ENCODE peak calls at places on chromosomes 6 and 20, in eight cellular contexts. W is upper lobe of right lung, G is SJSA1, I is endodermal cell, Y is mucosa of descending colon, T is MM.1S, P is ascending aorta, X is right atrium auricular region. Z is an unnamed sample.

GRCh38 chr20:51526105-51526470 is 16.4 kb downstream of the NFATC2 start:
- DNase-seq in I (no peak), X (no peak), P (no peak), T (no peak), W (no peak), G (no peak), Y (no peak), Z (no peak)

GRCh38 chr6:160137989-160138835 is 16.6 kb downstream of the SLC22A1 start:
- DNase-seq in P (no peak), I (peak; percentile 86), X (peak; percentile 71), W (peak; percentile 64), Y (peak; percentile 76), T (peak; percentile 43), G (no peak), Z (peak; percentile 75)

GRCh38 chr6:137722749-137723272 is 144.2 kb upstream of the TNFAIP3 start:
- DNase-seq in Y (no peak), G (no peak), X (no peak), T (peak; percentile 46), W (no peak), P (no peak), I (no peak), Z (no peak)

GRCh38 chr20:4341804-4342560 is 326.6 kb upstream of the RNF24 start:
- DNase-seq in I (no peak), G (peak; percentile 58), T (no peak), Y (no peak), P (no peak), X (no peak), W (no peak), Z (no peak)

GRCh38 chr6:56399250-56399671 is 151.9 kb upstream of the COL21A1 start:
- DNase-seq in Y (no peak), I (peak; percentile 56), G (no peak), W (no peak), X (no peak), T (no peak), P (no peak), Z (no peak)

GRCh38 chr20:11582073-11582472 is 335.6 kb upstream of the BTBD3 start:
- DNase-seq in G (no peak), I (no peak), Y (no peak), X (no peak), W (no peak), P (no peak), T (no peak), Z (no peak)

GRCh38 chr20:42484335-42484734 is 705.4 kb downstream of the PTPRT start:
- DNase-seq in T (no peak), G (no peak), I (no peak), X (peak; percentile 85), W (no peak), Y (no peak), P (no peak), Z (no peak)

GRCh38 chr6:22145823-22146379 is 150.9 kb downstream of the PRL start:
- DNase-seq in T (no peak), G (peak; percentile 61), X (no peak), W (no peak), P (no peak), Y (no peak), I (peak; percentile 73), Z (peak; percentile 98)

GRCh38 chr6:37575221-37575620 is 75.5 kb upstream of the CCDC167 start:
- DNase-seq in P (no peak), W (no peak), I (no peak), G (no peak), T (no peak), X (no peak), Y (no peak), Z (no peak)

GRCh38 chr20:50635676-50636600 is 55.4 kb downstream of the RIPOR3 start:
- DNase-seq in W (peak; percentile 83), T (peak; percentile 48), I (peak; percentile 98), G (peak; percentile 89), Y (peak; percentile 81), P (no peak), X (peak; percentile 66), Z (peak; percentile 46)

GRCh38 chr20:50892394-50892793 is 38.8 kb downstream of the ADNP start:
- DNase-seq in P (no peak), W (no peak), G (no peak), I (no peak), T (no peak), X (no peak), Y (no peak), Z (no peak)

GRCh38 chr6:75379536-75379935 is 94.9 kb upstream of the TMEM30A start:
- DNase-seq in W (no peak), I (no peak), P (no peak), Y (no peak), X (no peak), T (no peak), G (no peak), Z (no peak)

GRCh38 chr6:170147832-170148708 is 142.8 kb downstream of the DLL1 start:
- DNase-seq in T (no peak), I (peak; percentile 82), W (no peak), P (no peak), G (no peak), Y (no peak), X (no peak), Z (peak; percentile 31)

DNA sequence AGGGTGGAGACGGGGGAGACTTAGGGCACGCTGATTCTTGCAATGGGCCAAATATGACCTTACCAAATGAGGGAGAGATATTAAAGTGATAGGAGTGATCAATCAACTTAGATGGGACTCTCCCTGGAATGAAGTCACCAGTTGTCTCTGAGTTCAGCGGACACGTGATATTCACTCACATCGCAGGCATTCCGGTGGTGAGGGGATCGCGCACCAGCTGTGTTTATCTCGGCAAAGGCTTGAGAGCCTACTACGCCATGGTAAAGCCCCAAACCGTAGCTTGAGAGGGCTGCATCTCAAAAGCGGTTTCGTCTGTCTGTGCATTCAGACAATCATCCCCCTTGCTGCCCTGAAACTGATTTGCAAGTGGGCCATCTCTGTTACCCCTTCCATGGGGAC is 5.5 kb downstream of the BMP7 start:
- DNase-seq in P (no peak), W (no peak), X (no peak), T (no peak), I (no peak), Y (no peak), G (no peak), Z (no peak)
- H3K4me3 ChIP-seq in P (no peak overlapping the region), W (no peak overlapping the region), X (no peak overlapping the region), T (no peak overlapping the region), I (no peak overlapping the region), Y (no peak overlapping the region), G (no peak overlapping the region), Z (no peak overlapping the region)

GRCh38 chr6:129673758-129674157 is 36.2 kb downstream of the ARHGAP18 start:
- DNase-seq in Y (no peak), W (no peak), G (no peak), I (no peak), X (no peak), P (no peak), T (no peak), Z (no peak)

GRCh38 chr6:129670634-129671033 is 39.3 kb downstream of the ARHGAP18 start:
- DNase-seq in T (no peak), Y (no peak), X (no peak), I (no peak), P (no peak), G (no peak), W (no peak), Z (no peak)

GRCh38 chr6:129671442-129672344 is 38.3 kb downstream of the ARHGAP18 start:
- DNase-seq in Y (no peak), G (no peak), P (no peak), W (peak; percentile 82), I (no peak), X (no peak), T (no peak), Z (peak; percentile 20)

GRCh38 chr6:129672883-129673631 is 36.9 kb downstream of the ARHGAP18 start:
- DNase-seq in P (no peak), I (no peak), Y (no peak), G (peak; percentile 58), T (peak; percentile 40), X (no peak), W (no peak), Z (peak; percentile 37)

GRCh38 chr6:129672345-129672691 is 37.7 kb downstream of the ARHGAP18 start:
- DNase-seq in G (no peak), X (no peak), Y (no peak), I (no peak), T (no peak), P (no peak), W (no peak), Z (no peak)
- H3K4me3 ChIP-seq in G (no peak overlapping the region), X (no peak overlapping the region), Y (no peak overlapping the region), I (no peak overlapping the region), T (no peak overlapping the region), P (no peak overlapping the region), W (no peak overlapping the region), Z (no peak overlapping the region)

GRCh38 chr6:117971637-117972036 is 64.6 kb downstream of the SLC35F1 start:
- DNase-seq in G (no peak), P (no peak), X (no peak), I (no peak), W (no peak), T (no peak), Y (no peak), Z (no peak)

DNA sequence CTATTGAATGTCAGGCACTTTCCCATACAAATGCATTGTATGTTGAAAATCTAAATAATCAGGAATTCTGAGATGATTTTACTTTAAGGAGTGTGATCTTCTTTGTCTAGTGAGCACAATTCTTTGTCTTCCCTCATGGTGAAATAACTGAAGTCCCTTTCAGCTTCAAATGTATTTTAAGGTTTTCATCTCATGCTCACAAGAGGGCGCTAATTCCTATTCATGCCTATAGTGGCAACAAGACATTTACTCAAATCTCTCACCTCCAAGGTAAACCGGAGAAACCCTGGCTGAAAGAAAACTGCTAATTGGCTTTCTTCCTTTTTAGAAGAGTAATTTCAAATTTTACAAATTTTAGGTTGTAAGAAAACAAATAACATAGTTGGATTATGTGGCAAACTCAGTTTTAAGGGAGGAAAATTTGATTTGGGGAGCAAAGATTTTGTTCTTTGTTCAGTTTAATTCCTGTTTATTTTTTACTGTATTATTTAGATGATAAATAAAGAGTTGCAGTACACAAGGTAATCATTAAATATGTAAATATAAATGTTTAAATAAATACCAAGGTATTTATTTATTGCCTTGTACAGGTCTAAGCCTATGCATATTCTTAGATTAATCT is 69.1 kb downstream of the SLC35F1 start:
- DNase-seq in W (no peak), P (no peak), T (peak; percentile 67), G (no peak), X (no peak), Y (no peak), I (no peak), Z (peak; percentile 41)
- H3K4me3 ChIP-seq in W (no peak overlapping the region), P (no peak overlapping the region), T (no peak overlapping the region), G (no peak overlapping the region), X (no peak overlapping the region), Y (no peak overlapping the region), I (no peak overlapping the region), Z (no peak overlapping the region)

GRCh38 chr6:7546383-7546782 is 4.9 kb downstream of the DSP start:
- DNase-seq in I (no peak), W (no peak), X (no peak), G (no peak), T (no peak), P (no peak), Y (no peak), Z (no peak)

GRCh38 chr6:7543761-7544424 is 2.4 kb downstream of the DSP start:
- DNase-seq in I (peak; percentile 72), X (no peak), T (no peak), P (no peak), W (no peak), Y (peak; percentile 45), G (no peak), Z (no peak)

GRCh38 chr6:7544597-7544996 is 3.1 kb downstream of the DSP start:
- DNase-seq in G (no peak), X (no peak), Y (no peak), I (no peak), T (no peak), P (no peak), W (no peak), Z (no peak)

GRCh38 chr6:7546832-7547714 is 5.6 kb downstream of the DSP start:
- DNase-seq in P (no peak), W (no peak), I (peak; percentile 44), G (no peak), T (no peak), X (no peak), Y (peak; percentile 45), Z (no peak)

GRCh38 chr6:7545509-7546369 is 4.3 kb downstream of the DSP start:
- DNase-seq in T (no peak), W (no peak), P (no peak), Y (no peak), I (peak; percentile 46), X (no peak), G (no peak), Z (no peak)
- H3K4me3 ChIP-seq in T (no peak overlapping the region), W (no peak overlapping the region), P (no peak overlapping the region), Y (no peak overlapping the region), I (peak overlapping the region; percentile 90), X (no peak overlapping the region), G (no peak overlapping the region), Z (no peak overlapping the region)